ENCODE peak calls at places on chromosomes 11 and 22, in four cellular contexts. One of them, this sample, is unnamed.
A peak's percentile ranks its signal among the peaks of the same experiment; 100 is the strongest.

GRCh38 chr11:68402355-68403031 is 58.1 kb upstream of the PPP6R3 start:
- DNase-seq in A549: no peak
- DNase-seq in fibroblast of lung: no peak
- DNase-seq in Caco-2: peak; percentile 38
- DNase-seq in this sample: no peak

GRCh38 chr11:66188580-66188979 is 79.9 kb upstream of the RAB1B start:
- DNase-seq in A549: no peak
- DNase-seq in fibroblast of lung: peak; percentile 83
- DNase-seq in Caco-2: no peak
- DNase-seq in this sample: no peak

GRCh38 chr11:93099811-93100210 is 98.0 kb downstream of the SLC36A4 start:
- DNase-seq in A549: peak; percentile 5
- DNase-seq in fibroblast of lung: peak; percentile 78
- DNase-seq in Caco-2: no peak
- DNase-seq in this sample: no peak

GRCh38 chr11:20934521-20934920 is 265.1 kb downstream of the NELL1 start:
- DNase-seq in A549: no peak
- DNase-seq in fibroblast of lung: no peak
- DNase-seq in Caco-2: no peak
- DNase-seq in this sample: no peak

GRCh38 chr11:107740256-107740655 is 28.4 kb upstream of the SLN start:
- DNase-seq in A549: no peak
- DNase-seq in fibroblast of lung: peak; percentile 43
- DNase-seq in Caco-2: no peak
- DNase-seq in this sample: no peak

GRCh38 chr11:3981084-3981633 is 113.4 kb upstream of the RRM1 start:
- DNase-seq in A549: no peak
- DNase-seq in fibroblast of lung: no peak
- DNase-seq in Caco-2: no peak
- DNase-seq in this sample: no peak

GRCh38 chr11:134655189-134655937 is 243.3 kb upstream of the B3GAT1 start:
- DNase-seq in A549: no peak
- DNase-seq in fibroblast of lung: no peak
- DNase-seq in Caco-2: no peak
- DNase-seq in this sample: no peak

GRCh38 chr11:126310229-126310991 is 6.5 kb downstream of the DCPS start:
- DNase-seq in A549: peak; percentile 60
- DNase-seq in fibroblast of lung: peak; percentile 58
- DNase-seq in Caco-2: peak; percentile 86
- DNase-seq in this sample: no peak

GRCh38 chr11:12112731-12113130 is 2.3 kb downstream of the MICAL2 start:
- DNase-seq in A549: no peak
- DNase-seq in fibroblast of lung: no peak
- DNase-seq in Caco-2: no peak
- DNase-seq in this sample: no peak

DNA sequence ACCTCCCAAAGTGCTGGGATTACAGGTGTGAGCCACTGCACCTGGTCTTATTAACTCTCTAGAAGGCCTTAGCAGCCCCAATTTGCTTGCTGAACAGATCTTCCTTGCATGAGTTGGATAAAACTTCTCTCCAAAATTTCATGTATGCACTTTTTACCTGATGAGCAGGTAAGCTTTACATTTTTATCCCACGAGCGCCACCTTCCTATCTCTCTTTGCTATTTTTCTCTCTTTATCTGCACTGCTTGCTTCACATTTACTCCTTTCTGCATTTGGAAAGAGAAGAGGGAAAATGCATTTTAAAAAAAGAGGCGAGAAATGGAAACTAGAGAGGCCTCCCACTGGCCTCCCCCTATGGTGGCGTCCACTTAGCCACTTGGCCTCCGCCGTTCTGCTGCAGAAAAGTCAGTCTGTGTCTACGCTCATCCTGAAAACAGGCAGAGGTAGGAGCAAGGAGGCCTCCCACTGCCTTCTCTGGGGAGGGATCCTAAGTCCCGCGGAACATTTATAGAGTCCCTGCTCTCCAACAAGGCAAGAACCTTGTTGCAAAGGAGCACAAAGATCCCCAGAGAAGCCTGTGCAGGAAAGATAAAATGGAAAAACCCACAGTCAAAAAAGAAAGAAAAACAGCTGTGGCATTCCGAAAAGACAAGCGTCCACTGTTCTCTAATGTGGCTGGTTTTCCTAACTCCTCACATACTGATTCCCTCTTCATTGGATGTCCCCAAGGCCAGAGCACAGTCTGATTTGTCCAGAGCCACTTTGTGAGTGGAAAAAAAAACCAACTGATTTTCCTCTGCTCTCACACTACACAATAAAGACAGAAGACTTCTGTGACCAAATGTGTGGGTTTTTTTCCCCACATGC is 62.2 kb upstream of the INCENP start:
- DNase-seq in A549: no peak
- DNase-seq in fibroblast of lung: no peak
- DNase-seq in Caco-2: no peak
- DNase-seq in this sample: no peak
- TF ChIP-seq CTCF in A549: no peak
- TF ChIP-seq CTCF in fibroblast of lung: no peak
- TF ChIP-seq CTCF in Caco-2: no peak
- TF ChIP-seq CTCF in this sample: peak; percentile 7

GRCh38 chr11:133531971-133532651 is at the start of gene OPCML:
- DNase-seq in A549: no peak
- DNase-seq in fibroblast of lung: no peak
- DNase-seq in Caco-2: no peak
- DNase-seq in this sample: no peak
- H3K4me3 ChIP-seq in A549: no peak within 1 kb of the TSS
- H3K4me3 ChIP-seq in fibroblast of lung: no peak within 1 kb of the TSS
- H3K4me3 ChIP-seq in Caco-2: no peak within 1 kb of the TSS
- H3K4me3 ChIP-seq in this sample: no peak within 1 kb of the TSS

GRCh38 chr11:101870510-101870909 is 44.3 kb upstream of the CEP126 start:
- DNase-seq in A549: peak; percentile 74
- DNase-seq in fibroblast of lung: peak; percentile 80
- DNase-seq in Caco-2: no peak
- DNase-seq in this sample: no peak
- TF ChIP-seq CTCF in A549: no peak
- TF ChIP-seq CTCF in fibroblast of lung: no peak
- TF ChIP-seq CTCF in Caco-2: no peak
- TF ChIP-seq CTCF in this sample: no peak

GRCh38 chr11:16001899-16002426 is 354.4 kb downstream of the SOX6 start:
- DNase-seq in A549: peak; percentile 73
- DNase-seq in fibroblast of lung: peak; percentile 98
- DNase-seq in Caco-2: peak; percentile 71
- DNase-seq in this sample: peak; percentile 31
- H3K4me3 ChIP-seq in A549: peak overlapping the region; percentile 1
- H3K4me3 ChIP-seq in fibroblast of lung: no peak overlapping the region
- H3K4me3 ChIP-seq in Caco-2: peak overlapping the region; percentile 14
- H3K4me3 ChIP-seq in this sample: no peak overlapping the region

GRCh38 chr22:33083212-33083611 is 25.0 kb upstream of the SYN3 start:
- DNase-seq in A549: no peak
- DNase-seq in fibroblast of lung: no peak
- DNase-seq in Caco-2: no peak
- DNase-seq in this sample: no peak
- TF ChIP-seq CTCF in A549: no peak
- TF ChIP-seq CTCF in fibroblast of lung: no peak
- TF ChIP-seq CTCF in Caco-2: no peak
- TF ChIP-seq CTCF in this sample: peak; percentile 35

GRCh38 chr11:441043-441417 is 781 bp downstream of the ANO9 start:
- DNase-seq in A549: no peak
- DNase-seq in fibroblast of lung: no peak
- DNase-seq in Caco-2: no peak
- DNase-seq in this sample: no peak
- H3K4me3 ChIP-seq in A549: no peak overlapping the region
- H3K4me3 ChIP-seq in fibroblast of lung: no peak overlapping the region
- H3K4me3 ChIP-seq in Caco-2: peak overlapping the region; percentile 74
- H3K4me3 ChIP-seq in this sample: peak overlapping the region; percentile 61

This sample was measured in epithelial cell of proximal tubule.